ENCODE peak calls at places on chromosomes 5 and 9, in five cellular contexts. One of them, this sample, is unnamed.
A peak's percentile ranks its signal among the peaks of the same experiment; 100 is the strongest.

GRCh38 chr5:64576241-64576640 is 70.4 kb downstream of the RGS7BP start:
- DNase-seq in H9: no peak
- DNase-seq in H1: no peak
- DNase-seq in trophoblast cell: no peak
- DNase-seq in neuronal stem cell: no peak
- DNase-seq in this sample: no peak

GRCh38 chr9:89357331-89358197 is 39.3 kb downstream of the SECISBP2 start:
- DNase-seq in trophoblast cell: no peak
- DNase-seq in neuronal stem cell: no peak
- DNase-seq in H1: no peak
- DNase-seq in H9: no peak
- DNase-seq in this sample: no peak

GRCh38 chr9:90998573-90998972 is 197.0 kb downstream of the SYK start:
- DNase-seq in H9: no peak
- DNase-seq in trophoblast cell: no peak
- DNase-seq in H1: no peak
- DNase-seq in neuronal stem cell: no peak
- DNase-seq in this sample: no peak

GRCh38 chr9:122144006-122144405 is 15.6 kb downstream of the NDUFA8 start:
- DNase-seq in neuronal stem cell: no peak
- DNase-seq in H1: no peak
- DNase-seq in trophoblast cell: no peak
- DNase-seq in H9: no peak
- DNase-seq in this sample: no peak

GRCh38 chr9:129275626-129276247 is 97.7 kb upstream of the IER5L start:
- DNase-seq in H1: no peak
- DNase-seq in H9: peak; percentile 65
- DNase-seq in neuronal stem cell: no peak
- DNase-seq in trophoblast cell: peak; percentile 74
- DNase-seq in this sample: no peak

GRCh38 chr5:55429707-55430253 is 105.0 kb downstream of the PLPP1 start:
- DNase-seq in H9: no peak
- DNase-seq in neuronal stem cell: no peak
- DNase-seq in trophoblast cell: no peak
- DNase-seq in H1: no peak
- DNase-seq in this sample: no peak

GRCh38 chr5:68046445-68046844 is 169.1 kb upstream of the PIK3R1 start:
- DNase-seq in H1: no peak
- DNase-seq in trophoblast cell: peak; percentile 96
- DNase-seq in neuronal stem cell: no peak
- DNase-seq in H9: no peak
- DNase-seq in this sample: peak; percentile 98

GRCh38 chr5:1778138-1779020 is 21.3 kb downstream of the MRPL36 start:
- DNase-seq in H1: no peak
- DNase-seq in H9: no peak
- DNase-seq in trophoblast cell: peak; percentile 9
- DNase-seq in neuronal stem cell: no peak
- DNase-seq in this sample: no peak

GRCh38 chr5:9454491-9454890 is 91.4 kb downstream of the SEMA5A start:
- DNase-seq in H1: no peak
- DNase-seq in trophoblast cell: no peak
- DNase-seq in neuronal stem cell: no peak
- DNase-seq in H9: no peak
- DNase-seq in this sample: no peak

GRCh38 chr5:9452181-9452580 is 93.7 kb downstream of the SEMA5A start:
- DNase-seq in trophoblast cell: no peak
- DNase-seq in H9: no peak
- DNase-seq in neuronal stem cell: no peak
- DNase-seq in H1: no peak
- DNase-seq in this sample: no peak

GRCh38 chr5:9454012-9454481 is 91.8 kb downstream of the SEMA5A start:
- DNase-seq in trophoblast cell: peak; percentile 67
- DNase-seq in H1: no peak
- DNase-seq in neuronal stem cell: no peak
- DNase-seq in H9: no peak
- DNase-seq in this sample: peak; percentile 54

GRCh38 chr5:9455826-9456434 is 89.9 kb downstream of the SEMA5A start:
- DNase-seq in H9: no peak
- DNase-seq in trophoblast cell: no peak
- DNase-seq in neuronal stem cell: peak; percentile 47
- DNase-seq in H1: no peak
- DNase-seq in this sample: no peak

GRCh38 chr5:9453480-9454011 is 92.3 kb downstream of the SEMA5A start:
- DNase-seq in trophoblast cell: no peak
- DNase-seq in H1: no peak
- DNase-seq in neuronal stem cell: no peak
- DNase-seq in H9: no peak
- DNase-seq in this sample: no peak
- H2BK12ac ChIP-seq in trophoblast cell: no peak overlapping the region
- H2BK12ac ChIP-seq in H1: no peak overlapping the region
- H2BK12ac ChIP-seq in neuronal stem cell: no peak overlapping the region
- H2BK12ac ChIP-seq in H9: no peak overlapping the region
- H2BK12ac ChIP-seq in this sample: no peak overlapping the region

GRCh38 chr5:113178073-113178779 is 201.6 kb downstream of the DCP2 start:
- DNase-seq in H1: no peak
- DNase-seq in trophoblast cell: peak; percentile 75
- DNase-seq in H9: no peak
- DNase-seq in neuronal stem cell: no peak
- DNase-seq in this sample: no peak
- H2BK12ac ChIP-seq in H1: no peak overlapping the region
- H2BK12ac ChIP-seq in trophoblast cell: no peak overlapping the region
- H2BK12ac ChIP-seq in H9: no peak overlapping the region
- H2BK12ac ChIP-seq in neuronal stem cell: no peak overlapping the region
- H2BK12ac ChIP-seq in this sample: no peak overlapping the region

GRCh38 chr5:126514159-126515141 is 80.6 kb downstream of the ALDH7A1 start:
- DNase-seq in trophoblast cell: peak; percentile 69
- DNase-seq in neuronal stem cell: no peak
- DNase-seq in H9: no peak
- DNase-seq in H1: no peak
- DNase-seq in this sample: peak; percentile 77
- H2BK12ac ChIP-seq in trophoblast cell: peak overlapping the region; percentile 51
- H2BK12ac ChIP-seq in neuronal stem cell: no peak overlapping the region
- H2BK12ac ChIP-seq in H9: no peak overlapping the region
- H2BK12ac ChIP-seq in H1: no peak overlapping the region
- H2BK12ac ChIP-seq in this sample: no peak overlapping the region

GRCh38 chr9:2163231-2163885 is 148.2 kb downstream of the SMARCA2 start:
- DNase-seq in neuronal stem cell: no peak
- DNase-seq in H1: no peak
- DNase-seq in trophoblast cell: no peak
- DNase-seq in H9: no peak
- DNase-seq in this sample: no peak
- H2BK12ac ChIP-seq in neuronal stem cell: no peak overlapping the region
- H2BK12ac ChIP-seq in H1: no peak overlapping the region
- H2BK12ac ChIP-seq in trophoblast cell: no peak overlapping the region
- H2BK12ac ChIP-seq in H9: no peak overlapping the region
- H2BK12ac ChIP-seq in this sample: no peak overlapping the region

GRCh38 chr5:91146905-91147600 is 236.1 kb downstream of the ARRDC3 start:
- DNase-seq in H9: no peak
- DNase-seq in neuronal stem cell: no peak
- DNase-seq in H1: no peak
- DNase-seq in trophoblast cell: peak; percentile 83
- DNase-seq in this sample: no peak

GRCh38 chr5:91150636-91151035 is 232.5 kb downstream of the ARRDC3 start:
- DNase-seq in H9: no peak
- DNase-seq in H1: no peak
- DNase-seq in trophoblast cell: no peak
- DNase-seq in neuronal stem cell: no peak
- DNase-seq in this sample: no peak

GRCh38 chr5:91146221-91146620 is 236.9 kb downstream of the ARRDC3 start:
- DNase-seq in H9: no peak
- DNase-seq in H1: no peak
- DNase-seq in neuronal stem cell: no peak
- DNase-seq in trophoblast cell: peak; percentile 83
- DNase-seq in this sample: no peak

GRCh38 chr5:91151947-91152346 is 231.2 kb downstream of the ARRDC3 start:
- DNase-seq in trophoblast cell: peak; percentile 64
- DNase-seq in neuronal stem cell: no peak
- DNase-seq in H1: no peak
- DNase-seq in H9: no peak
- DNase-seq in this sample: peak; percentile 88

DNA sequence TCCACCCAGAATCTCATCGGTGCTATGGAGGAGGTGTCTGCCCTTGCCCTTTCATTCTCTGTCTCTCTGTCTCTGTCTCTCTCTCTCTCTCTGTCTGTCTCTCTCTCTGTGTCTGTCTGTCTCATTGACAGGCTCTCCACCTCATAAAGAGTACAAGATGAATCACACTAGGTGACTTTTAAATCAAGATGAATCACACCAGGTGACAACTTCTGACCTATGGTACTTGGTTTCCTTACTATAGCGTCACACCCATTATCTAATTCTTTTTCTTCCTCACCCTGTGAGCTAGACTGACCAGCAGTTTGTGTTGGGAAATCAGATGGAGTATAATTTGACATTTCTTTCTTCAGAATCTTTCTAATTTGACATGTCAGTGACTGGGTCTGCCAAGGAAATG is 232.9 kb downstream of the ARRDC3 start:
- DNase-seq in H9: no peak
- DNase-seq in H1: no peak
- DNase-seq in trophoblast cell: peak; percentile 64
- DNase-seq in neuronal stem cell: no peak
- DNase-seq in this sample: no peak
- H2BK12ac ChIP-seq in H9: no peak overlapping the region
- H2BK12ac ChIP-seq in H1: no peak overlapping the region
- H2BK12ac ChIP-seq in trophoblast cell: no peak overlapping the region
- H2BK12ac ChIP-seq in neuronal stem cell: no peak overlapping the region
- H2BK12ac ChIP-seq in this sample: no peak overlapping the region

GRCh38 chr5:138543730-138544104 is 681 bp upstream of the ETF1 start:
- DNase-seq in trophoblast cell: no peak
- DNase-seq in H9: no peak
- DNase-seq in H1: no peak
- DNase-seq in neuronal stem cell: no peak
- DNase-seq in this sample: no peak
- H2BK12ac ChIP-seq in trophoblast cell: no peak overlapping the region
- H2BK12ac ChIP-seq in H9: no peak overlapping the region
- H2BK12ac ChIP-seq in H1: peak overlapping the region; percentile 78
- H2BK12ac ChIP-seq in neuronal stem cell: no peak overlapping the region
- H2BK12ac ChIP-seq in this sample: peak overlapping the region; percentile 59

GRCh38 chr5:92944337-92944736 is 636.7 kb downstream of the NR2F1-AS1 start:
- DNase-seq in H1: no peak
- DNase-seq in neuronal stem cell: no peak
- DNase-seq in H9: no peak
- DNase-seq in trophoblast cell: no peak
- DNase-seq in this sample: no peak

GRCh38 chr5:92941806-92942205 is 639.2 kb downstream of the NR2F1-AS1 start:
- DNase-seq in trophoblast cell: peak; percentile 83
- DNase-seq in H9: no peak
- DNase-seq in neuronal stem cell: no peak
- DNase-seq in H1: no peak
- DNase-seq in this sample: no peak

GRCh38 chr5:92942762-92943161 is 638.3 kb downstream of the NR2F1-AS1 start:
- DNase-seq in H9: no peak
- DNase-seq in H1: no peak
- DNase-seq in trophoblast cell: no peak
- DNase-seq in neuronal stem cell: no peak
- DNase-seq in this sample: no peak

GRCh38 chr5:92944903-92945629 is 636.0 kb downstream of the NR2F1-AS1 start:
- DNase-seq in H9: no peak
- DNase-seq in neuronal stem cell: no peak
- DNase-seq in H1: no peak
- DNase-seq in trophoblast cell: no peak
- DNase-seq in this sample: no peak

GRCh38 chr5:92939428-92939827 is 641.6 kb downstream of the NR2F1-AS1 start:
- DNase-seq in neuronal stem cell: no peak
- DNase-seq in H1: no peak
- DNase-seq in trophoblast cell: no peak
- DNase-seq in H9: no peak
- DNase-seq in this sample: peak; percentile 7
- H2BK12ac ChIP-seq in neuronal stem cell: no peak overlapping the region
- H2BK12ac ChIP-seq in H1: no peak overlapping the region
- H2BK12ac ChIP-seq in trophoblast cell: no peak overlapping the region
- H2BK12ac ChIP-seq in H9: no peak overlapping the region
- H2BK12ac ChIP-seq in this sample: peak overlapping the region; percentile 50